ENCODE peak calls at places on chromosomes 13 and 19, in six cellular contexts. N is BE2C, G is iris pigment epithelial cell, T is NCI-H1436, L is lower leg skin, A is A549. O is an unnamed sample.

GRCh38 chr13:76890036-76890435 is 3.8 kb upstream of the KCTD12 start:
- DNase-seq in T (no peak), G (peak), L (no peak), N (no peak), A (no peak), O (no peak)

GRCh38 chr13:29428310-29428991 is 167.0 kb downstream of the SLC7A1 start:
- DNase-seq in A (no peak), G (no peak), L (no peak), T (no peak), N (peak), O (no peak)

GRCh38 chr19:4712771-4713170 is 10.9 kb downstream of the DPP9 start:
- DNase-seq in T (no peak), G (no peak), N (no peak), A (no peak), L (no peak), O (no peak)

GRCh38 chr13:74288361-74288911 is 154.2 kb upstream of the KLF12 start:
- DNase-seq in T (peak), L (peak), N (peak), A (no peak), G (no peak), O (peak)

GRCh38 chr19:14848822-14849221 is at the start of gene OR7A10:
- DNase-seq in G (no peak), L (no peak), A (no peak), N (no peak), T (no peak), O (no peak)

GRCh38 chr13:77507931-77508776 is 27.4 kb upstream of the SCEL start:
- DNase-seq in N (peak), A (peak), T (no peak), G (peak), L (no peak), O (no peak)

GRCh38 chr13:50015263-50015662 is at the start of gene KCNRG:
- DNase-seq in L (no peak), A (no peak), G (no peak), N (no peak), T (no peak), O (no peak)

GRCh38 chr13:114143806-114144605 is 11.6 kb upstream of the RASA3 start:
- DNase-seq in T (no peak), G (no peak), L (no peak), N (peak), A (peak), O (peak)

GRCh38 chr13:33637978-33638743 is 179.8 kb upstream of the RFC3 start:
- DNase-seq in L (no peak), N (no peak), G (peak), A (no peak), T (no peak), O (no peak)

GRCh38 chr13:80962855-80963254 is 621.9 kb upstream of the SPRY2 start:
- DNase-seq in L (no peak), N (no peak), A (no peak), T (peak), G (peak), O (no peak)

GRCh38 chr13:75357576-75358295 is 124.2 kb downstream of the TBC1D4 start:
- DNase-seq in L (no peak), A (peak), T (peak), G (peak), N (peak), O (no peak)

GRCh38 chr13:44146162-44146561 is 227.5 kb upstream of the SERP2 start:
- DNase-seq in T (no peak), A (no peak), L (no peak), G (no peak), N (no peak), O (no peak)

GRCh38 chr19:35320285-35320706 is 8.7 kb upstream of the CD22 start:
- DNase-seq in L (no peak), G (no peak), N (no peak), A (no peak), T (no peak), O (no peak)

GRCh38 chr19:38840583-38840968 is 9.0 kb upstream of the ECH1 start:
- DNase-seq in A (no peak), L (no peak), T (no peak), N (peak), G (no peak), O (no peak)

GRCh38 chr13:21399741-21400140 is 59.4 kb downstream of the ZDHHC20 start:
- DNase-seq in L (no peak), T (no peak), N (no peak), G (peak), A (no peak), O (no peak)

GRCh38 chr13:53201454-53202225 is 173.0 kb downstream of the OLFM4 start:
- DNase-seq in G (no peak), L (peak), A (no peak), N (peak), T (no peak), O (peak)

GRCh38 chr19:1276620-1277007 is 1.3 kb downstream of the FAM174C start:
- DNase-seq in L (no peak), T (no peak), A (no peak), G (no peak), N (no peak), O (peak)